ENCODE peak calls at places on chromosome 7, in six cellular contexts. E is gastrocnemius medialis, X is IMR-90, G is uterus, Q is tibial artery, T is left lung. L is an unnamed sample. For H3K27me3, the result is how much of the 10 kb centered on the place peaks cover.

GRCh38 chr7:3493499-3493898 is 192.4 kb downstream of the SDK1 start:
- DNase-seq in T (no peak), G (no peak), Q (no peak), X (peak), E (no peak), L (peak)

GRCh38 chr7:26461508-26461907 is 169.8 kb downstream of the SNX10 start:
- DNase-seq in X (no peak), T (no peak), Q (no peak), G (no peak), E (no peak), L (no peak)

GRCh38 chr7:32536585-32536984 is 41.3 kb downstream of the AVL9 start:
- DNase-seq in Q (no peak), E (no peak), T (no peak), G (no peak), X (peak), L (peak)

GRCh38 chr7:45155357-45155900 is 2.2 kb upstream of the RAMP3 start:
- DNase-seq in G (no peak), X (no peak), T (no peak), Q (no peak), E (no peak), L (no peak)

GRCh38 chr7:117572826-117573620 is 93.2 kb downstream of the CFTR start:
- DNase-seq in Q (no peak), E (no peak), G (no peak), T (no peak), X (no peak), L (no peak)

GRCh38 chr7:66859794-66860645 is 61.0 kb upstream of the TMEM248 start:
- DNase-seq in T (no peak), Q (no peak), G (no peak), E (peak), X (peak), L (no peak)

GRCh38 chr7:152762056-152762455 is 2.5 kb downstream of the ACTR3B start:
- DNase-seq in E (no peak), X (peak), Q (no peak), T (no peak), G (no peak), L (no peak)

GRCh38 chr7:139560678-139561077 is 37.2 kb downstream of the CLEC2L start:
- DNase-seq in T (no peak), G (no peak), E (no peak), Q (no peak), X (no peak), L (no peak)

GRCh38 chr7:79063019-79063698 is 390.3 kb downstream of the MAGI2 start:
- DNase-seq in Q (no peak), G (no peak), X (peak), E (no peak), T (no peak), L (no peak)

GRCh38 chr7:14197280-14197679 is 207.8 kb upstream of the ETV1 start:
- DNase-seq in Q (no peak), E (no peak), X (no peak), T (no peak), G (no peak), L (no peak)

GRCh38 chr7:83876593-83876992 is 227.7 kb upstream of the SEMA3E start:
- DNase-seq in X (peak), G (no peak), Q (no peak), E (no peak), T (no peak), L (no peak)

GRCh38 chr7:30146127-30146612 is 11.4 kb downstream of the MTURN start:
- DNase-seq in E (no peak), T (no peak), X (no peak), Q (no peak), G (no peak), L (no peak)

GRCh38 chr7:92797693-92798092 is 38.7 kb downstream of the CDK6 start:
- DNase-seq in T (no peak), G (no peak), Q (no peak), X (peak), E (no peak), L (no peak)

GRCh38 chr7:2312272-2312929 is 1.8 kb downstream of the SNX8 start:
- DNase-seq in Q (no peak), T (no peak), X (no peak), E (no peak), G (no peak), L (no peak)

GRCh38 chr7:19920200-19920599 is 146.8 kb upstream of the TMEM196 start:
- DNase-seq in Q (no peak), G (no peak), X (peak), E (no peak), T (no peak), L (no peak)

GRCh38 chr7:90624128-90624980 is 28.2 kb downstream of the CDK14 start:
- DNase-seq in G (peak), X (peak), T (no peak), Q (no peak), E (no peak), L (no peak)

GRCh38 chr7:89064831-89065230 is 269.3 kb upstream of the TEX47 start:
- DNase-seq in T (no peak), E (no peak), Q (no peak), G (no peak), X (no peak), L (no peak)

GRCh38 chr7:107742678-107743566 is 1.0 kb upstream of the CBLL1 start:
- DNase-seq in G (peak), X (no peak), T (peak), E (no peak), Q (peak), L (no peak)

GRCh38 chr7:342681-343216 is 52.8 kb downstream of the FOXL3 start:
- DNase-seq in Q (no peak), G (no peak), T (no peak), E (no peak), X (no peak), L (no peak)

GRCh38 chr7:99108615-99109014 is 35.3 kb downstream of the SMURF1 start:
- DNase-seq in G (no peak), T (no peak), E (no peak), X (peak), Q (no peak), L (no peak)

DNA sequence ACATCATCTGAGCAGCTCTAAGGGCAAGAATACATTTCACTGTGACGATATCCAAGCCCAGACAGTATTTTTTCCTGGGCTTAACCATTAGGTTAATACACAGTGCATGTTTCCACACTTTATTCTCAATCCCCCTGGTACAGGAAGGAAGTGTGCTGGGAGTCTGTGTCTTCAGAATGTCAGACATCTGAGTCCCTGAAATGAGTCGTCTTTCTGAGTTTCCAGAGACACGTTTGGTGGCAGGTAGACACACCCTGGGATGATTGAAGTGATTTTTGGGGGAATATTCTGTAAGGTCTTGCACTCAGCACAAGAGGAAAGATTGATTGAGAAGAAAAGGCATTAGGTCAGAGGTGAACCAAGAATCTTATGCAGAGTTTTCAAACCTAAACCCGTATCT is 13.1 kb upstream of the SHH start:
- DNase-seq in X (no peak), E (no peak), Q (no peak), T (no peak), G (no peak), L (no peak)
- H3K27me3 ChIP-seq in X (under half), E (under half), Q (under half), T (under half), G (under half), L (under half)

GRCh38 chr7:101277155-101277554 is 32.3 kb upstream of the FIS1 start:
- DNase-seq in X (no peak), E (no peak), Q (no peak), T (no peak), G (no peak), L (no peak)

GRCh38 chr7:101273126-101273525 is 28.2 kb upstream of the FIS1 start:
- DNase-seq in T (no peak), E (no peak), Q (no peak), X (no peak), G (no peak), L (no peak)

DNA sequence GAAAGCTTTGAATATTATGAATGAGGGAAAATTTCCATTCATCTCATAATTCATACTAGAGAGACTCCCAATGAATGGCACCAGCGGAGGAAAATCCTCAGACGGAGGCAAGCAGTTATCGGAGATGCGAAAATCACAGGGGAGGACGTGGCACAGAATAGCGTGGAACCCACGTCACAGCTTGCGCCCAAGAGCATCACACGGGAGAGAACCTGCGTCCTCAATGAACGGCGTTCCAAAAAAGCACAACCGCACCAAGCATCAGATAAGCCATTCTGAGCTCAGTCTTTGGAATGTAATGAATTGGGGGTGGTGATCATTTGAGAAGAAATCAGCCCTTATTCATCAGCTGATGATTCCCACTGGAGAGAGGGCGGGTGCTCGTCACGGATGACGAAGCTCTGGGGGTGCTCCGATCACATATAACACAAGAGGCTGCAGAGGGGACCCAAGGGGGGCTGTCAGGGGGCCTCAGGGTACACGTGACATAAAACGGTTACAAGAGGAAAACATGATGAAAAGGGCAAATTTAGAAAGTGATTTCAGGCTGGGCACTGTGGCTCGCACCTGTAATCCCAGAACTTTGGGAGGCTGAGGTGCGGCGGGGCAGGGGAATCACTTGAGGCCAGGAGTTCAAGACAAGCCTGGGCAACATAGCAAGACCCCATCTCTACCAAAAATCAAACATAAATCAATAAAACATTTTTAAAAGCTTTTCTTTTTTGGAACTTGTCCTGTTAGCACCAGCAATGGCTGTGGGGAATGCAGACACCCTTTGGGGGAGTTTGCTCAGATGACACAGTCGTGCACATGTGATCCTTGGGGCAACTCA is 33.8 kb upstream of the FIS1 start:
- DNase-seq in T (no peak), X (no peak), G (no peak), E (no peak), Q (no peak), L (no peak)
- H3K27me3 ChIP-seq in T (under half), X (under half), G (under half), E (under half), Q (under half), L (under half)

DNA sequence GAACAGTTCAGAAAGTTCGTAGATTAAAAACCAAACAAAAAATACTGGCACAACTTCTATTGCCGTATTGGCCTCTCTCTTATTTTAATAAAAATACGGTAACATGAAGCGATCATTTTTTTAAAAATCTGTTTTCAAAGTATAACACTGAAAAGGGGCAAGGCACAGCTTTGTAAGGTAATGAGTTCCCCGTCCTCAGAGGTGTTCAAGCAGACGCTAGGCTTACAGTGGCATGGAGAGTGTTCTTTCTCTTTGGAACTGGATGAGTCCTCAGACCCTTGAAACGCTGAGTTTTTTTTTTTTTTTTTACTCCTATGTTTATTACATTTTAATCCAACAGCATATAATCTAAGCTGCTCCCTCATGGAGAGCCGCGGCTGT is 7.8 kb downstream of the EN2 start:
- DNase-seq in E (no peak), X (no peak), G (no peak), T (no peak), Q (no peak), L (no peak)
- H3K27me3 ChIP-seq in E (half or more), X (half or more), G (half or more), T (half or more), Q (under half), L (half or more)

GRCh38 chr7:149794665-149795064 is 21.3 kb upstream of the ZNF467 start:
- DNase-seq in T (no peak), E (no peak), Q (no peak), X (no peak), G (no peak), L (no peak)
- H3K27me3 ChIP-seq in T (under half), E (under half), Q (under half), X (under half), G (under half), L (under half)

GRCh38 chr7:96991850-96992623 is 13.3 kb upstream of the DLX6 start:
- DNase-seq in Q (no peak), G (no peak), X (no peak), E (no peak), T (no peak), L (no peak)
- H3K27me3 ChIP-seq in Q (under half), G (half or more), X (under half), E (half or more), T (half or more), L (half or more)